ENCODE peak calls at places on chromosomes 5 and 9, in seven cellular contexts. Y is pancreas, J is psoas muscle, W is stomach, A is cardiac muscle cell, B is fibroblast of lung, N is astrocyte. D is an unnamed sample. For H3K27me3, the result is how much of the 10 kb centered on the place peaks cover.

GRCh38 chr5:56465757-56466127 is 232.6 kb upstream of the ANKRD55 start:
- DNase-seq in J (no peak), A (no peak), Y (no peak), B (no peak), W (no peak), N (no peak), D (peak)

GRCh38 chr9:136372006-136372405 is 1.5 kb downstream of the CARD9 start:
- DNase-seq in W (no peak), B (no peak), Y (no peak), J (no peak), N (no peak), A (no peak), D (no peak)

GRCh38 chr5:91123896-91124295 is 259.2 kb downstream of the ARRDC3 start:
- DNase-seq in A (no peak), J (no peak), N (no peak), Y (no peak), W (no peak), B (peak), D (no peak)

GRCh38 chr5:126354012-126354856 is 69.0 kb upstream of the GRAMD2B start:
- DNase-seq in N (peak), B (peak), W (no peak), Y (no peak), A (peak), J (no peak), D (peak)

GRCh38 chr5:141780240-141780951 is 97.8 kb downstream of the PCDH1 start:
- DNase-seq in W (no peak), A (no peak), J (no peak), N (no peak), Y (no peak), B (no peak), D (no peak)

GRCh38 chr9:88746744-88747398 is 211.9 kb downstream of the NXNL2 start:
- DNase-seq in A (no peak), B (no peak), Y (no peak), J (no peak), W (no peak), N (no peak), D (no peak)

GRCh38 chr9:89177401-89178161 is 1.0 kb downstream of the SHC3 start:
- DNase-seq in W (no peak), B (peak), Y (peak), A (peak), N (peak), J (no peak), D (no peak)

GRCh38 chr9:137610944-137611343 is 5.5 kb downstream of the ARRDC1 start:
- DNase-seq in A (no peak), W (no peak), Y (no peak), B (no peak), N (no peak), J (no peak), D (no peak)

GRCh38 chr9:138020120-138020794 is 142.7 kb downstream of the CACNA1B start:
- DNase-seq in Y (no peak), N (no peak), B (no peak), A (no peak), W (peak), J (no peak), D (no peak)

GRCh38 chr5:7321724-7322123 is 74.2 kb upstream of the ADCY2 start:
- DNase-seq in J (no peak), A (no peak), W (no peak), B (peak), N (peak), Y (no peak), D (peak)

GRCh38 chr9:86720893-86721698 is 226.2 kb downstream of the GAS1 start:
- DNase-seq in N (peak), A (peak), B (peak), J (peak), W (no peak), Y (no peak), D (peak)

GRCh38 chr9:113612828-113613227 is 149.3 kb downstream of the RGS3 start:
- DNase-seq in A (no peak), W (no peak), Y (peak), B (no peak), N (no peak), J (no peak), D (no peak)

GRCh38 chr5:172902497-172903472 is 56.4 kb upstream of the RPL26L1 start:
- DNase-seq in N (peak), W (peak), A (peak), B (peak), Y (peak), J (peak), D (peak)

GRCh38 chr5:126516133-126516532 is 78.9 kb downstream of the ALDH7A1 start:
- DNase-seq in Y (no peak), J (no peak), B (peak), A (peak), N (peak), W (no peak), D (peak)

GRCh38 chr9:77848428-77848827 is 183.2 kb downstream of the GNAQ start:
- DNase-seq in A (no peak), J (no peak), N (peak), Y (no peak), W (no peak), B (peak), D (no peak)

GRCh38 chr5:154753792-154754191 is 1.4 kb upstream of the LARP1 start:
- DNase-seq in W (peak), N (peak), B (peak), J (peak), A (peak), Y (no peak), D (peak)

GRCh38 chr9:127763918-127764384 is 14.5 kb downstream of the SH2D3C start:
- DNase-seq in A (peak), J (peak), B (no peak), Y (peak), W (peak), N (no peak), D (peak)

GRCh38 chr5:148807845-148808244 is 18.6 kb upstream of the ADRB2 start:
- DNase-seq in Y (no peak), B (peak), W (no peak), N (peak), J (no peak), A (no peak), D (no peak)

GRCh38 chr9:114771901-114772300 is 33.9 kb downstream of the TNFSF15 start:
- DNase-seq in Y (no peak), W (no peak), J (no peak), A (peak), B (peak), N (peak), D (peak)

GRCh38 chr9:76687861-76688374 is 76.3 kb upstream of the PCA3 start:
- DNase-seq in N (peak), A (peak), B (peak), J (no peak), W (peak), Y (no peak), D (peak)

GRCh38 chr9:79768199-79768598 is 196.4 kb downstream of the TLE4 start:
- DNase-seq in N (no peak), J (no peak), A (no peak), B (no peak), W (no peak), Y (no peak), D (no peak)

GRCh38 chr9:21904371-21904770 is 89.8 kb downstream of the CDKN2A start:
- DNase-seq in N (peak), Y (no peak), B (peak), J (no peak), W (no peak), A (no peak), D (peak)

GRCh38 chr5:82694886-82695285 is 382.3 kb downstream of the TMEM167A start:
- DNase-seq in A (no peak), B (no peak), J (no peak), N (no peak), W (no peak), Y (no peak), D (no peak)

GRCh38 chr9:107455461-107456155 is 34.0 kb downstream of the KLF4 start:
- DNase-seq in N (no peak), A (no peak), Y (no peak), W (no peak), J (no peak), B (no peak), D (no peak)

GRCh38 chr5:158198636-158199035 is 339.7 kb upstream of the CLINT1 start:
- DNase-seq in B (no peak), Y (no peak), A (no peak), J (no peak), N (no peak), W (no peak), D (no peak)

GRCh38 chr5:171371326-171371725 is 16.3 kb upstream of the NPM1 start:
- DNase-seq in B (no peak), Y (no peak), A (no peak), N (no peak), W (no peak), J (no peak), D (no peak)

GRCh38 chr9:100714372-100715099 is 136.7 kb downstream of the CAVIN4 start:
- DNase-seq in N (peak), J (peak), B (peak), Y (peak), W (peak), A (peak), D (peak)

GRCh38 chr9:83238871-83239624 is 176.1 kb upstream of the RASEF start:
- DNase-seq in Y (no peak), N (no peak), J (no peak), B (no peak), A (peak), W (no peak), D (no peak)

GRCh38 chr9:126752881-126753670 is 51.8 kb upstream of the ZBTB43 start:
- DNase-seq in N (no peak), Y (no peak), B (no peak), A (no peak), J (no peak), W (no peak), D (peak)

GRCh38 chr5:177601126-177601525 is 1.2 kb downstream of the B4GALT7 start:
- DNase-seq in B (no peak), W (no peak), J (no peak), Y (no peak), N (no peak), A (no peak), D (no peak)

GRCh38 chr5:82406200-82406773 is 128.1 kb upstream of the RPS23 start:
- DNase-seq in W (no peak), J (no peak), B (peak), N (peak), Y (no peak), A (peak), D (peak)

GRCh38 chr9:35793461-35793860 is 2.1 kb downstream of the NPR2 start:
- DNase-seq in J (no peak), W (no peak), B (no peak), Y (no peak), N (no peak), A (no peak), D (no peak)
- H3K4me3 ChIP-seq in J (peak), W (no peak), B (peak), Y (no peak), N (no peak), A (no peak), D (no peak)

DNA sequence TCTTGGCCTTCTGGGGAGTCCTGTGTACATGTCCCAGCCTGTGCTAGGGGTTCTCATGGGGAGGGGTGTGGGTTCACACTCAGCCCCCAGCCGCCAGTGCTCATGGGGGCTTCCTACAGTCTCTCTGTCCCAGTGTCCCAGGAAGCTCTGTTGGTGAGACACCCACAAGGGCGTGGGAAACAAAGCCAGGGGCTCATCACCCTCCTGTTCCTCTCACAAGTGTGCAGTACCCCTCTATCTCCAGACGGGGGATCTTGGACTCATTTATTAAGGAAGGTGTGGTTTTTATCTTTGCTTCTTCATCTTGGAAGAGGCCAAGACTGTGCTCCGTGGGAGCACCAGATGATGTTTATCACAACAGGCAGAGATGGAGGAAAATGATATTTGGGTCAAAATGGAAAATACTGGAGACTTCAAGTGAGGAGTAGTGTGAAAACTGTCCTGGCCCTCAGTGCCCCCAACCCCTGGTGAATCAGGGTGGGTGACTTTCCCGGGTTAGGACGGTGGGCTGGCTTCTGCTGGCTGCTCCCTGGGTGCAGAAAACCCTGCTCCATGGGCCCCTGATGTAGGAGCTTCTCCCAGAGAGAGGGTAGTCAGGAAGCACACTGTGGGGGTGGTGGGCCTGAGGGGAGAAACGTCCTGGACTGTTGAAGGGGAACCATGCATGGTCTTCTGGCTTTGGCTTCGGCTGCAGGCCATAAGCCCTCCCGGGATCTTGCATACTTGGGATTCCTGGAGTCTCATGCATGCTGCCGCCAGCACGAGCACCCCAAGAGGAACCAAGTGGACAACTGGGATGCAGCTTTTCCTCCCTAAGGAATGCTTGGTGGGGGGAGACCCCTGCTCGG is 15.3 kb downstream of the TMEM171 start:
- DNase-seq in A (peak), W (no peak), N (no peak), Y (no peak), J (no peak), B (peak), D (no peak)
- TF ChIP-seq CTCF in A (peak), W (no peak), N (peak), Y (no peak), J (no peak), B (no peak), D (no peak)

GRCh38 chr9:133569891-133570651 is 35.6 kb downstream of the ADAMTSL2 start:
- DNase-seq in J (no peak), N (no peak), Y (no peak), A (no peak), B (no peak), W (no peak), D (no peak)

GRCh38 chr9:133570681-133571080 is 36.2 kb downstream of the ADAMTSL2 start:
- DNase-seq in B (no peak), Y (no peak), A (no peak), W (no peak), N (no peak), J (no peak), D (no peak)

GRCh38 chr9:133568186-133568585 is 33.7 kb downstream of the ADAMTSL2 start:
- DNase-seq in B (no peak), Y (no peak), W (no peak), N (no peak), J (no peak), A (no peak), D (no peak)

GRCh38 chr9:133571491-133571890 is 37.0 kb downstream of the ADAMTSL2 start:
- DNase-seq in B (no peak), J (no peak), W (no peak), N (no peak), Y (no peak), A (no peak), D (no peak)

GRCh38 chr9:133569109-133569785 is 34.7 kb downstream of the ADAMTSL2 start:
- DNase-seq in J (no peak), A (no peak), N (no peak), W (no peak), Y (no peak), B (no peak), D (no peak)
- H3K27me3 ChIP-seq in J (half or more), A (under half), N (under half), W (under half), Y (under half), B (under half), D (under half)

GRCh38 chr9:104765138-104765537 is 1.2 kb downstream of the NIPSNAP3B start:
- DNase-seq in Y (no peak), A (no peak), B (no peak), W (no peak), J (no peak), N (no peak), D (no peak)
- H3K4me3 ChIP-seq in Y (no peak), A (peak), B (no peak), W (peak), J (peak), N (no peak), D (no peak)

DNA sequence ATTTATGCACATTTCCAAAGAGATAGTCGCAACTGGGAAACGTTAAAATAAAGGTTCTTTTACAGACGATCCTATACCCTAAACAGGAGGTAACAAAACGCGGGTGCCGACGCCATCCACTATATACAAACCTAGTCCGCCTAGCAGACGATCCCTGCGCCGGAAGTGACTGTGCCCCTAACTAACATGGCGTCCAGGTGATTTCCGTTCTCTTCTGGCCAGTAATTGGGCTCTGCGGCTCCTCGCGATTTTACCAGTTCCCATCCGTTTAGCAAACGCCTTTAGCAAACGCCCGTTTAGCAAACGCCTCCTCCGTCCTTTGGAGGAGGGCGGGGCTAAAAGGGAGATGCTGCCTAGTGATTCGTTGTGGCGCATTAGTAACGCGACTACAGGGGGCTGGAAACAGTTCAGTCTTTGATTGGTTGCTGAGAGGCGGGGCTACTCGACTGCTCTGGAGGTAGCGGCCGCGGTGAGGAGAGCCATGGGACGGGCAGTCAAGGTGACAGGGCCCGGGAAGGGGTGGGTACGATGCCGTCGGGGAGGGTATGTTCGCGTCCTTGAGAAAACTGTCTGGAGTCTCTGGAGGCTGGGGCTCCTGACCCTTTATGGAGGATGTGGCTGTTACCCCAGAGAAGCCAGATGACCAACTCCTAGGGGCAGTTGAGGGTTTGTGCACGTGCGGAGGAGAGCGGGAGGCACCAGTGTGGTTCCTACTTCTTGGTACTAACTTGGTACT is at the start of gene LYRM7:
- DNase-seq in W (peak), A (peak), Y (peak), J (peak), N (peak), B (peak), D (peak)
- TF ChIP-seq CTCF in W (no peak), A (peak), Y (no peak), J (no peak), N (no peak), B (no peak), D (no peak)

GRCh38 chr9:70046274-70047070 is 2.8 kb downstream of the MAMDC2 start:
- DNase-seq in A (no peak), Y (no peak), J (no peak), N (no peak), W (no peak), B (no peak), D (peak)

GRCh38 chr9:70043285-70043684 is 363 bp upstream of the MAMDC2 start:
- DNase-seq in Y (no peak), A (no peak), N (no peak), B (peak), J (no peak), W (no peak), D (no peak)

GRCh38 chr9:70043689-70044449 is at the start of gene MAMDC2:
- DNase-seq in J (peak), W (peak), N (peak), A (peak), B (peak), Y (peak), D (peak)

GRCh38 chr9:70045452-70045851 is 1.8 kb downstream of the MAMDC2 start:
- DNase-seq in B (no peak), W (no peak), J (no peak), Y (no peak), N (no peak), A (no peak), D (no peak)

DNA sequence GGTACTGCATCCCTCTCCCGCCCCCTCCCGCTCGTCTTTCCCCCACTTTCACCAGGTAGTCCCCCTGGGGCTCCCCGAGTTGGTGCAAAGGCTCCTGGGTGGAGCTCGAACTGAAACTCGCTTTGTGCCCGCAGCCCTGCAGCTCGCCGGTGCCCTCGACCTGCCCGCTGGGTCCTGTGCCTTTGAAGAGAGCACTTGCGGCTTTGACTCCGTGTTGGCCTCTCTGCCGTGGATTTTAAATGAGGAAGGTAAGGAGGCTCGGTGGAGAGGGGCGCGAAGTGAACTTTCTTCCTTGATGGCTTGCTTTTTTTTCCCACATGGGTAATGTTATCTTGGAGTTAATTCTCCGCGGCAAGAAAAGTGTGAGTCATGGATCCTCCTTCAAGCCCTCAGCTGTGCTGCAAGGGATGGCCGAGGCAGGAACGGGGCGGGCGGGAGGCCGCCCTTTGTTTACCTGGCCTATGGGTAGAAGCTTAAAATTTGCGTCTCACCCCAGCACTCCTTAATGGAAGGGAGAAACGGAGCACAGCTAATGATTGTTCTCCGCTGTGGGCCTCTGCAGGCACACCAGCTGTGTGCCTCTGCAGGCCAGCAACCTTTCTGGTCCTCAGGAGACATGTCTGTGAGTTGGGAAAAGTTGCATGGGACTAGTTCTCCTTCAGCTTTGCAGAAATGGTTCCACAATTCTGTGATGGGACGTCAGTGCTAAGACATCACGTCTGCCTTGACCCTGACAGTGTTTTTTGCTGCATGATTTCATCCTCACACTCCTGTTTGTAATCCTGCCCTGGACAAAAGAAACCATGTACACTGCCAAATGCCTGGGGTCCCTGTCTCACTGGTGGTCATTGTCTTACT is 1.0 kb downstream of the MAMDC2 start:
- DNase-seq in A (peak), Y (peak), N (peak), J (peak), B (peak), W (peak), D (peak)
- H3K27me3 ChIP-seq in A (under half), Y (under half), N (under half), J (under half), B (under half), W (under half), D (under half)

GRCh38 chr5:88661870-88662207 is 221.1 kb downstream of the MEF2C start:
- DNase-seq in Y (no peak), W (no peak), J (no peak), B (no peak), N (no peak), A (no peak), D (no peak)
- H3K4me3 ChIP-seq in Y (no peak), W (no peak), J (no peak), B (no peak), N (peak), A (no peak), D (no peak)

GRCh38 chr5:150486402-150487198 is 21.3 kb upstream of the NDST1 start:
- DNase-seq in Y (peak), W (peak), B (peak), N (peak), J (peak), A (peak), D (peak)
- TF ChIP-seq CTCF in Y (no peak), W (no peak), B (no peak), N (no peak), J (no peak), A (no peak), D (no peak)